ENCODE peak calls at places on chromosome 19, in ten cellular contexts. N, B, Q, A, F, L, H, I, R and G are unnamed samples.

GRCh38 chr19:28012361-28012760 is 1200.6 kb downstream of the UQCRFS1 start:
- DNase-seq in N (no peak), B (no peak), Q (no peak), A (no peak), F (no peak), L (no peak), H (peak), I (no peak), R (no peak), G (no peak)

GRCh38 chr19:29843180-29844051 is 31.6 kb downstream of the CCNE1 start:
- DNase-seq in N (peak), B (no peak), Q (no peak), A (no peak), F (no peak), L (peak), H (peak), I (no peak), R (no peak), G (no peak)

GRCh38 chr19:8575467-8575997 is 1.7 kb downstream of the MYO1F start:
- DNase-seq in N (peak), B (no peak), Q (no peak), A (no peak), F (no peak), L (no peak), H (no peak), I (no peak), R (peak), G (no peak)

GRCh38 chr19:13181747-13182388 is 31.7 kb downstream of the IER2 start:
- DNase-seq in N (peak), B (no peak), Q (no peak), A (no peak), F (no peak), L (peak), H (no peak), I (no peak), R (no peak), G (no peak)

GRCh38 chr19:5231857-5232503 is 108.6 kb downstream of the PTPRS start:
- DNase-seq in N (no peak), B (no peak), Q (no peak), A (no peak), F (no peak), L (no peak), H (no peak), I (no peak), R (no peak), G (no peak)

GRCh38 chr19:45507864-45508680 is 793 bp downstream of the VASP start:
- DNase-seq in N (peak), B (no peak), Q (peak), A (no peak), F (peak), L (no peak), H (peak), I (no peak), R (peak), G (no peak)

GRCh38 chr19:45576682-45577081 is 7.9 kb downstream of the OPA3 start:
- DNase-seq in N (no peak), B (no peak), Q (no peak), A (no peak), F (no peak), L (no peak), H (no peak), I (no peak), R (no peak), G (no peak)

GRCh38 chr19:15672580-15673175 is at the start of gene CYP4F12:
- DNase-seq in N (peak), B (no peak), Q (no peak), A (no peak), F (no peak), L (peak), H (no peak), I (no peak), R (peak), G (no peak)

GRCh38 chr19:9857920-9858746 is 23.0 kb downstream of the PIN1 start:
- DNase-seq in N (peak), B (no peak), Q (no peak), A (no peak), F (no peak), L (no peak), H (no peak), I (no peak), R (no peak), G (no peak)

GRCh38 chr19:15432629-15433518 is 14.1 kb upstream of the AKAP8L start:
- DNase-seq in N (peak), B (peak), Q (peak), A (peak), F (peak), L (peak), H (peak), I (peak), R (peak), G (no peak)

GRCh38 chr19:53037101-53038097 is 7.1 kb upstream of the ERVV-2 start:
- DNase-seq in N (peak), B (peak), Q (no peak), A (no peak), F (peak), L (no peak), H (peak), I (no peak), R (no peak), G (no peak)

GRCh38 chr19:41877916-41878905 is 1.1 kb downstream of the CD79A start:
- DNase-seq in N (no peak), B (no peak), Q (no peak), A (no peak), F (no peak), L (no peak), H (no peak), I (no peak), R (no peak), G (no peak)

GRCh38 chr19:16886305-16886880 is 2.4 kb upstream of the F2RL3 start:
- DNase-seq in N (no peak), B (no peak), Q (no peak), A (no peak), F (no peak), L (peak), H (no peak), I (no peak), R (peak), G (no peak)

GRCh38 chr19:42412223-42412622 is 15.0 kb downstream of the LIPE start:
- DNase-seq in N (no peak), B (no peak), Q (no peak), A (no peak), F (no peak), L (no peak), H (peak), I (no peak), R (no peak), G (no peak)

GRCh38 chr19:40960062-40960685 is 30.9 kb upstream of the CYP2B6 start:
- DNase-seq in N (no peak), B (no peak), Q (no peak), A (no peak), F (no peak), L (no peak), H (no peak), I (no peak), R (no peak), G (no peak)

GRCh38 chr19:19106061-19106551 is 32.2 kb downstream of the TMEM161A start:
- DNase-seq in N (no peak), B (peak), Q (no peak), A (no peak), F (no peak), L (no peak), H (peak), I (no peak), R (no peak), G (no peak)

GRCh38 chr19:34180709-34181108 is 8.4 kb downstream of the LSM14A start:
- DNase-seq in N (no peak), B (no peak), Q (no peak), A (no peak), F (no peak), L (no peak), H (no peak), I (no peak), R (no peak), G (no peak)

GRCh38 chr19:5192568-5192967 is 148.0 kb downstream of the PTPRS start:
- DNase-seq in N (no peak), B (peak), Q (no peak), A (no peak), F (no peak), L (no peak), H (peak), I (no peak), R (no peak), G (no peak)

GRCh38 chr19:52190679-52191293 is 934 bp downstream of the PPP2R1A start:
- DNase-seq in N (peak), B (peak), Q (no peak), A (no peak), F (no peak), L (peak), H (peak), I (no peak), R (peak), G (no peak)

GRCh38 chr19:1265611-1266115 is 3.5 kb upstream of the CIRBP start:
- DNase-seq in N (peak), B (no peak), Q (no peak), A (no peak), F (no peak), L (no peak), H (no peak), I (peak), R (no peak), G (no peak)

GRCh38 chr19:45862271-45862563 is 730 bp downstream of the SYMPK start:
- DNase-seq in N (no peak), B (no peak), Q (no peak), A (no peak), F (no peak), L (no peak), H (no peak), I (no peak), R (no peak), G (no peak)

GRCh38 chr19:40252395-40252794 is 25.9 kb upstream of the CCNP start:
- DNase-seq in N (no peak), B (no peak), Q (no peak), A (no peak), F (no peak), L (no peak), H (no peak), I (no peak), R (no peak), G (no peak)

GRCh38 chr19:41994994-41995958 is 1.2 kb upstream of the ATP1A3 start:
- DNase-seq in N (no peak), B (no peak), Q (no peak), A (no peak), F (no peak), L (no peak), H (no peak), I (no peak), R (no peak), G (no peak)

GRCh38 chr19:12675377-12675776 is 6.3 kb downstream of the DHPS start:
- DNase-seq in N (no peak), B (no peak), Q (no peak), A (no peak), F (no peak), L (no peak), H (no peak), I (no peak), R (no peak), G (no peak)

GRCh38 chr19:17762505-17763229 is 11.4 kb downstream of the FCHO1 start:
- DNase-seq in N (no peak), B (peak), Q (peak), A (no peak), F (no peak), L (no peak), H (peak), I (peak), R (peak), G (no peak)

GRCh38 chr19:46471778-46472543 is 598 bp upstream of the PNMA8A start:
- DNase-seq in N (no peak), B (no peak), Q (no peak), A (no peak), F (no peak), L (no peak), H (no peak), I (no peak), R (no peak), G (no peak)

GRCh38 chr19:34306213-34306661 is 51.9 kb downstream of the GARRE1 start:
- DNase-seq in N (no peak), B (no peak), Q (no peak), A (no peak), F (no peak), L (no peak), H (no peak), I (peak), R (no peak), G (no peak)

GRCh38 chr19:30227661-30228112 is 144.5 kb upstream of the ZNF536 start:
- DNase-seq in N (peak), B (peak), Q (peak), A (no peak), F (peak), L (peak), H (peak), I (peak), R (no peak), G (no peak)

GRCh38 chr19:18617562-18617961 is 4.9 kb downstream of the TMEM59L start:
- DNase-seq in N (no peak), B (no peak), Q (no peak), A (no peak), F (no peak), L (no peak), H (no peak), I (no peak), R (no peak), G (no peak)

GRCh38 chr19:49362926-49363264 is 679 bp upstream of the TEAD2 start:
- DNase-seq in N (no peak), B (no peak), Q (no peak), A (no peak), F (no peak), L (no peak), H (no peak), I (no peak), R (no peak), G (no peak)

GRCh38 chr19:2495130-2495641 is 19.3 kb downstream of the GADD45B start:
- DNase-seq in N (no peak), B (no peak), Q (no peak), A (no peak), F (no peak), L (peak), H (peak), I (peak), R (peak), G (no peak)

GRCh38 chr19:990119-990571 is 6.0 kb downstream of the WDR18 start:
- DNase-seq in N (no peak), B (no peak), Q (no peak), A (no peak), F (no peak), L (no peak), H (peak), I (no peak), R (no peak), G (no peak)

GRCh38 chr19:5563941-5564612 is 3.7 kb downstream of the TINCR start:
- DNase-seq in N (no peak), B (no peak), Q (no peak), A (no peak), F (no peak), L (peak), H (no peak), I (no peak), R (peak), G (no peak)

GRCh38 chr19:7628589-7629311 is 595 bp downstream of the XAB2 start:
- DNase-seq in N (no peak), B (no peak), Q (no peak), A (no peak), F (no peak), L (no peak), H (peak), I (no peak), R (no peak), G (no peak)

GRCh38 chr19:14871619-14872230 is 14.2 kb downstream of the OR7A17 start:
- DNase-seq in N (no peak), B (no peak), Q (no peak), A (no peak), F (no peak), L (no peak), H (no peak), I (peak), R (peak), G (no peak)

GRCh38 chr19:18496167-18496979 is 25.5 kb downstream of the ELL start:
- DNase-seq in N (peak), B (no peak), Q (no peak), A (no peak), F (no peak), L (no peak), H (no peak), I (peak), R (peak), G (no peak)

GRCh38 chr19:35346193-35347052 is 1.3 kb upstream of the FFAR1 start:
- DNase-seq in N (peak), B (no peak), Q (no peak), A (peak), F (no peak), L (no peak), H (no peak), I (no peak), R (no peak), G (no peak)

GRCh38 chr19:43809762-43810696 is 7.8 kb upstream of the LYPD5 start:
- DNase-seq in N (no peak), B (no peak), Q (peak), A (no peak), F (no peak), L (no peak), H (peak), I (peak), R (peak), G (peak)